ENCODE peak calls at places on chromosomes 1 and 21, in eight cellular contexts. X is body of pancreas, W is transverse colon, A is psoas muscle, J is lower lobe of right lung, U is tibial artery, G is fibroblast of lung, N is stomach. Q is an unnamed sample. For H3K4me1, the result is how much of the 10 kb centered on the place peaks cover.

GRCh38 chr1:93354749-93355148 is 9.0 kb downstream of the DR1 start:
- DNase-seq in X (no peak), W (no peak), A (no peak), J (no peak), U (no peak), G (no peak), N (no peak), Q (no peak)

GRCh38 chr1:116118471-116118870 is 7.3 kb downstream of the MAB21L3 start:
- DNase-seq in X (no peak), W (no peak), A (no peak), J (no peak), U (no peak), G (no peak), N (no peak), Q (no peak)

GRCh38 chr1:40014812-40015594 is 25.5 kb upstream of the CAP1 start:
- DNase-seq in X (no peak), W (no peak), A (no peak), J (no peak), U (no peak), G (peak), N (no peak), Q (no peak)

GRCh38 chr1:221394011-221394544 is 347.8 kb downstream of the DUSP10 start:
- DNase-seq in X (no peak), W (no peak), A (no peak), J (no peak), U (no peak), G (peak), N (no peak), Q (no peak)

GRCh38 chr1:160951443-160952128 is 3.0 kb downstream of the ITLN2 start:
- DNase-seq in X (peak), W (peak), A (peak), J (peak), U (peak), G (peak), N (peak), Q (no peak)

GRCh38 chr1:12338017-12338416 is 108.2 kb downstream of the VPS13D start:
- DNase-seq in X (no peak), W (no peak), A (no peak), J (no peak), U (no peak), G (no peak), N (no peak), Q (no peak)

GRCh38 chr1:235100124-235100801 is 28.4 kb downstream of the TOMM20 start:
- DNase-seq in X (no peak), W (no peak), A (no peak), J (no peak), U (no peak), G (peak), N (no peak), Q (no peak)

GRCh38 chr1:242243472-242243871 is 244.6 kb upstream of the MAP1LC3C start:
- DNase-seq in X (no peak), W (no peak), A (no peak), J (no peak), U (no peak), G (peak), N (no peak), Q (no peak)

GRCh38 chr1:59498640-59499039 is 201.7 kb downstream of the FGGY start:
- DNase-seq in X (no peak), W (no peak), A (no peak), J (no peak), U (no peak), G (peak), N (no peak), Q (no peak)

GRCh38 chr1:225737179-225737578 is 40.4 kb upstream of the SRP9 start:
- DNase-seq in X (no peak), W (no peak), A (no peak), J (no peak), U (no peak), G (peak), N (no peak), Q (peak)

GRCh38 chr1:203507227-203507626 is 13.3 kb downstream of the OPTC start:
- DNase-seq in X (no peak), W (peak), A (no peak), J (no peak), U (no peak), G (peak), N (no peak), Q (no peak)

GRCh38 chr1:248824701-248825100 is 1.0 kb downstream of the SH3BP5L start:
- DNase-seq in X (peak), W (no peak), A (no peak), J (no peak), U (no peak), G (no peak), N (no peak), Q (no peak)

GRCh38 chr1:111553199-111553598 is 49.8 kb upstream of the ADORA3 start:
- DNase-seq in X (no peak), W (no peak), A (no peak), J (no peak), U (no peak), G (no peak), N (no peak), Q (no peak)

GRCh38 chr1:1136547-1137230 is 20.8 kb upstream of the C1orf159 start:
- DNase-seq in X (peak), W (peak), A (no peak), J (peak), U (no peak), G (no peak), N (peak), Q (peak)

GRCh38 chr1:214271174-214271858 is 9.6 kb upstream of the SMYD2 start:
- DNase-seq in X (no peak), W (no peak), A (no peak), J (no peak), U (no peak), G (no peak), N (no peak), Q (no peak)

GRCh38 chr1:236163460-236164153 is 21.3 kb downstream of the GPR137B start:
- DNase-seq in X (no peak), W (no peak), A (no peak), J (no peak), U (no peak), G (no peak), N (no peak), Q (no peak)

GRCh38 chr1:205983925-205984725 is 19.1 kb downstream of the RAB7B start:
- DNase-seq in X (peak), W (peak), A (peak), J (peak), U (peak), G (peak), N (peak), Q (no peak)

GRCh38 chr1:228500143-228500736 is 13.1 kb downstream of the RNF187 start:
- DNase-seq in X (no peak), W (no peak), A (no peak), J (no peak), U (no peak), G (no peak), N (no peak), Q (no peak)

GRCh38 chr1:193794239-193794638 is 607.8 kb upstream of the B3GALT2 start:
- DNase-seq in X (no peak), W (no peak), A (no peak), J (no peak), U (no peak), G (peak), N (no peak), Q (no peak)

GRCh38 chr1:198929961-198930599 is 291.2 kb downstream of the PTPRC start:
- DNase-seq in X (no peak), W (no peak), A (no peak), J (no peak), U (no peak), G (peak), N (no peak), Q (no peak)

GRCh38 chr1:230085178-230085515 is 18.1 kb downstream of the GALNT2 start:
- DNase-seq in X (no peak), W (no peak), A (no peak), J (no peak), U (no peak), G (no peak), N (no peak), Q (no peak)
- H3K4me3 ChIP-seq in X (no peak), W (no peak), A (no peak), J (no peak), U (no peak), G (no peak), N (no peak), Q (no peak)

DNA sequence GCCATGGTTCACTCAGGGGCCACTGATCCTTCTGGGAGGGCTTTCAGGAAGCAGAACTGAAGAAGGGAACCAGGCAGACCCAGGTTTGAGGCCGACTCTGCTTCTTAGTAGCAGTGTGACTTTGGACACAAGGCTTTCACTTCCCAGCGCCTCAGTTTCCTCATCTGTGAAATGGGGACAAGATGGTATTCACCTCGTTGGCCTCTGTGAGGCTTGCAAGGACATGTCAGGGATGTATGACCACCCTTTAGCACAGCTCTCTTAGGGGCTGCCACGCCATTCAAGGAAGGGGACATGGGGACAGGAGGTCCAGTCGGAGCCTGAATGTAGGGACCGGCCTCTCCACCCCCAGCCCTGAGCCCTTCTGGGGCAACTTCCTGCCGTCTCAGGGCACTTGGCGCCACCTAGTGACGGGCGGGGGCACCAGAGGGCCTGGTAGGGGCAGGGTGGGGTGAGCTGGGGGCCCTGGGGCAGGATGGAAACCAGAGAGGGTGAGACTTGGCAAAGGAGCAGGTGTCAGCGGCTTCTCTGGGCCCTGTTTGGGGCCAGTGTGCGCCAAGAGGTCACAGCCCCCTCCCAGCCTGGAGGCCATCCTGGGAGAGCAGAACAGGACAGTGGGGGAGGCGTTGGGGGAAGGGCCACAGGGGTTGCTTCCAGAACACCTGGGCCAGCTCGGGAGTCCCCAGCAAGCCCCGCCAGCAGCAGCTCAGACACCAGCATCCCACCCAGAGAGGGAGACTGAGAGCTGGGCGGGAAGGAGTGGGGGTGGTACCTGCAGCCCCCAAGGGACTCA is 102.6 kb upstream of the TARDBP start:
- DNase-seq in X (peak), W (peak), A (peak), J (peak), U (no peak), G (no peak), N (peak), Q (peak)
- TF ChIP-seq CTCF in X (peak), W (peak), A (peak), J (peak), U (no peak), G (peak), N (peak), Q (peak)

GRCh38 chr1:91724644-91725043 is 161.3 kb downstream of the TGFBR3 start:
- DNase-seq in X (no peak), W (no peak), A (no peak), J (no peak), U (no peak), G (no peak), N (no peak), Q (no peak)
- H3K4me1 ChIP-seq in X (under half), W (under half), A (under half), J (under half), U (under half), G (under half), N (under half), Q (under half)

DNA sequence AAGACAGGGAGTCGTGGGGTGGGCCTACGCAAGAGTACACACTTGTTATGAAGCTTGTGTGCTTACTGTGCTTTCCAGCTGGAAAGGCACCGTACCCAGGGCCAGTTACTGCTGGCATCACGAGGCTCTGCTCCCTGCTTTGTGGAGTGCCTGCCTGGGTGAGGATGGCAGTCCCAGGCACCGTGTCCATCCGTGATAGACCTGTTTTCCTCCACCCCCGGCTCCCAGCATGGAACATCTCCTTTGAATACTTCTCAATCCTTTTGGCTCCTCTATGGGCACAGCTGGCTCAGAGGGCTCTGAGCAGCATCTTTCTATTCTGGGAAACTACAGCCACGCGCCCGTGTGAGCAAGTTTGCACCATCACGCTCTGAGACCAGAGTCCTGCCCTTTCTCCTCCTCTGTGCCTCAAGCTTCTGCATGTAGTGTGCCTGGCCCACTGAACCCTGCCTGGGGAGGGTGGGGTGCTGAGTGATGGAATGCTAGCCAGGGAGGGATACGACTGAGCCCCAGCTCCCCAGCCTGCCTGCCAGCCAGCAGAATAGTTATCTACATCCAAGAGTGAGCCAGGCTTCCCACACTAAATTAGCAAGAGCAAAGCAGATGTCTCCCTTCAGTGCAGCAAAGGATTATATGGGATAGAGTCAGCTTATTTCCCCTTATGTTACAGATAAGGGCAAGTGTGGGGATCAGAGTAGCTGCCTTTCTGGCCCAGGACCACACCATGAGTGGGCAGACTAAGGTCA is 7.1 kb upstream of the TNR start:
- DNase-seq in X (no peak), W (no peak), A (no peak), J (no peak), U (no peak), G (no peak), N (no peak), Q (no peak)
- H3K4me3 ChIP-seq in X (no peak), W (no peak), A (no peak), J (no peak), U (no peak), G (no peak), N (no peak), Q (no peak)

GRCh38 chr21:44800103-44800502 is 1.5 kb downstream of the UBE2G2 start:
- DNase-seq in X (no peak), W (no peak), A (no peak), J (no peak), U (no peak), G (peak), N (peak), Q (no peak)
- TF ChIP-seq CTCF in X (peak), W (peak), A (peak), J (peak), U (no peak), G (peak), N (peak), Q (peak)

Q was measured in mucosa of descending colon.